ENCODE peak calls at places on chromosomes 3 and 15, in nine cellular contexts. One of them, this sample, is unnamed.

GRCh38 chr15:29773816-29774215 is 48.5 kb downstream of the TJP1 start:
- DNase-seq in NCI-H1417 treated with DMSO at 0.1 percent for 48 hours: no peak
- DNase-seq in NCI-H1694: no peak
- DNase-seq in upper lobe of left lung: no peak
- DNase-seq in NCI-H1105: no peak
- DNase-seq in fibroblast of lung: peak; percentile 62
- DNase-seq in GM13977: no peak
- DNase-seq in retinal pigment epithelial cell: no peak
- DNase-seq in Right ventricle myocardium superior: no peak
- DNase-seq in this sample: no peak

GRCh38 chr3:31979006-31979697 is 1.9 kb downstream of the OSBPL10 start:
- DNase-seq in NCI-H1417 treated with DMSO at 0.1 percent for 48 hours: no peak
- DNase-seq in NCI-H1694: no peak
- DNase-seq in upper lobe of left lung: no peak
- DNase-seq in NCI-H1105: no peak
- DNase-seq in fibroblast of lung: no peak
- DNase-seq in GM13977: peak; percentile 59
- DNase-seq in retinal pigment epithelial cell: no peak
- DNase-seq in Right ventricle myocardium superior: no peak
- DNase-seq in this sample: no peak

GRCh38 chr15:29097971-29098370 is 171.7 kb downstream of the NSMCE3 start:
- DNase-seq in NCI-H1417 treated with DMSO at 0.1 percent for 48 hours: no peak
- DNase-seq in NCI-H1694: no peak
- DNase-seq in upper lobe of left lung: no peak
- DNase-seq in NCI-H1105: no peak
- DNase-seq in fibroblast of lung: no peak
- DNase-seq in GM13977: no peak
- DNase-seq in retinal pigment epithelial cell: no peak
- DNase-seq in Right ventricle myocardium superior: no peak
- DNase-seq in this sample: no peak

GRCh38 chr3:16515885-16516420 is 2.5 kb upstream of the RFTN1 start:
- DNase-seq in NCI-H1417 treated with DMSO at 0.1 percent for 48 hours: no peak
- DNase-seq in NCI-H1694: no peak
- DNase-seq in upper lobe of left lung: no peak
- DNase-seq in NCI-H1105: no peak
- DNase-seq in fibroblast of lung: no peak
- DNase-seq in GM13977: peak; percentile 60
- DNase-seq in retinal pigment epithelial cell: no peak
- DNase-seq in Right ventricle myocardium superior: no peak
- DNase-seq in this sample: no peak

GRCh38 chr3:156184156-156184555 is 63.8 kb downstream of the KCNAB1 start:
- DNase-seq in NCI-H1417 treated with DMSO at 0.1 percent for 48 hours: no peak
- DNase-seq in NCI-H1694: no peak
- DNase-seq in upper lobe of left lung: no peak
- DNase-seq in NCI-H1105: no peak
- DNase-seq in fibroblast of lung: no peak
- DNase-seq in GM13977: no peak
- DNase-seq in retinal pigment epithelial cell: no peak
- DNase-seq in Right ventricle myocardium superior: no peak
- DNase-seq in this sample: no peak

GRCh38 chr3:169402667-169403360 is 260.7 kb downstream of the MECOM start:
- DNase-seq in NCI-H1417 treated with DMSO at 0.1 percent for 48 hours: no peak
- DNase-seq in NCI-H1694: no peak
- DNase-seq in upper lobe of left lung: no peak
- DNase-seq in NCI-H1105: no peak
- DNase-seq in fibroblast of lung: no peak
- DNase-seq in GM13977: no peak
- DNase-seq in retinal pigment epithelial cell: no peak
- DNase-seq in Right ventricle myocardium superior: no peak
- DNase-seq in this sample: no peak

GRCh38 chr15:73843787-73844186 is 29.6 kb upstream of the TBC1D21 start:
- DNase-seq in NCI-H1417 treated with DMSO at 0.1 percent for 48 hours: no peak
- DNase-seq in NCI-H1694: no peak
- DNase-seq in upper lobe of left lung: no peak
- DNase-seq in NCI-H1105: no peak
- DNase-seq in fibroblast of lung: no peak
- DNase-seq in GM13977: no peak
- DNase-seq in retinal pigment epithelial cell: no peak
- DNase-seq in Right ventricle myocardium superior: no peak
- DNase-seq in this sample: no peak

GRCh38 chr3:53084310-53085001 is 38.6 kb upstream of the SFMBT1 start:
- DNase-seq in NCI-H1417 treated with DMSO at 0.1 percent for 48 hours: no peak
- DNase-seq in NCI-H1694: peak; percentile 31
- DNase-seq in upper lobe of left lung: no peak
- DNase-seq in NCI-H1105: no peak
- DNase-seq in fibroblast of lung: peak; percentile 52
- DNase-seq in GM13977: no peak
- DNase-seq in retinal pigment epithelial cell: no peak
- DNase-seq in Right ventricle myocardium superior: peak; percentile 64
- DNase-seq in this sample: no peak

GRCh38 chr3:98553751-98554150 is 22.0 kb downstream of the GPR15 start:
- DNase-seq in NCI-H1417 treated with DMSO at 0.1 percent for 48 hours: no peak
- DNase-seq in NCI-H1694: no peak
- DNase-seq in upper lobe of left lung: no peak
- DNase-seq in NCI-H1105: no peak
- DNase-seq in fibroblast of lung: no peak
- DNase-seq in GM13977: no peak
- DNase-seq in retinal pigment epithelial cell: no peak
- DNase-seq in Right ventricle myocardium superior: no peak
- DNase-seq in this sample: no peak

GRCh38 chr15:70412717-70413266 is 315.1 kb upstream of the TLE3 start:
- DNase-seq in NCI-H1417 treated with DMSO at 0.1 percent for 48 hours: no peak
- DNase-seq in NCI-H1694: no peak
- DNase-seq in upper lobe of left lung: no peak
- DNase-seq in NCI-H1105: no peak
- DNase-seq in fibroblast of lung: no peak
- DNase-seq in GM13977: no peak
- DNase-seq in retinal pigment epithelial cell: no peak
- DNase-seq in Right ventricle myocardium superior: no peak
- DNase-seq in this sample: no peak

GRCh38 chr3:60599586-60599985 is 651.7 kb downstream of the FHIT start:
- DNase-seq in NCI-H1417 treated with DMSO at 0.1 percent for 48 hours: no peak
- DNase-seq in NCI-H1694: no peak
- DNase-seq in upper lobe of left lung: no peak
- DNase-seq in NCI-H1105: no peak
- DNase-seq in fibroblast of lung: no peak
- DNase-seq in GM13977: no peak
- DNase-seq in retinal pigment epithelial cell: no peak
- DNase-seq in Right ventricle myocardium superior: no peak
- DNase-seq in this sample: no peak

GRCh38 chr3:46369675-46370132 is 1.0 kb upstream of the CCR5 start:
- DNase-seq in NCI-H1417 treated with DMSO at 0.1 percent for 48 hours: no peak
- DNase-seq in NCI-H1694: no peak
- DNase-seq in upper lobe of left lung: no peak
- DNase-seq in NCI-H1105: no peak
- DNase-seq in fibroblast of lung: no peak
- DNase-seq in GM13977: peak; percentile 39
- DNase-seq in retinal pigment epithelial cell: no peak
- DNase-seq in Right ventricle myocardium superior: no peak
- DNase-seq in this sample: no peak

GRCh38 chr3:184774996-184775715 is 36.8 kb upstream of the VPS8 start:
- DNase-seq in NCI-H1417 treated with DMSO at 0.1 percent for 48 hours: no peak
- DNase-seq in NCI-H1694: no peak
- DNase-seq in upper lobe of left lung: no peak
- DNase-seq in NCI-H1105: no peak
- DNase-seq in fibroblast of lung: no peak
- DNase-seq in GM13977: no peak
- DNase-seq in retinal pigment epithelial cell: no peak
- DNase-seq in Right ventricle myocardium superior: no peak
- DNase-seq in this sample: no peak

GRCh38 chr3:161274691-161275298 is 53.7 kb downstream of the NMD3 start:
- DNase-seq in NCI-H1417 treated with DMSO at 0.1 percent for 48 hours: no peak
- DNase-seq in NCI-H1694: peak; percentile 36
- DNase-seq in upper lobe of left lung: no peak
- DNase-seq in NCI-H1105: peak; percentile 8
- DNase-seq in fibroblast of lung: peak; percentile 23
- DNase-seq in GM13977: peak; percentile 25
- DNase-seq in retinal pigment epithelial cell: no peak
- DNase-seq in Right ventricle myocardium superior: no peak
- DNase-seq in this sample: peak; percentile 63

GRCh38 chr3:14862661-14863230 is 44.0 kb downstream of the FGD5 start:
- DNase-seq in NCI-H1417 treated with DMSO at 0.1 percent for 48 hours: no peak
- DNase-seq in NCI-H1694: no peak
- DNase-seq in upper lobe of left lung: no peak
- DNase-seq in NCI-H1105: no peak
- DNase-seq in fibroblast of lung: no peak
- DNase-seq in GM13977: no peak
- DNase-seq in retinal pigment epithelial cell: no peak
- DNase-seq in Right ventricle myocardium superior: no peak
- DNase-seq in this sample: no peak

GRCh38 chr3:156388469-156389150 is 166.3 kb downstream of the SSR3 start:
- DNase-seq in NCI-H1417 treated with DMSO at 0.1 percent for 48 hours: no peak
- DNase-seq in NCI-H1694: peak; percentile 27
- DNase-seq in upper lobe of left lung: no peak
- DNase-seq in NCI-H1105: no peak
- DNase-seq in fibroblast of lung: peak; percentile 99
- DNase-seq in GM13977: no peak
- DNase-seq in retinal pigment epithelial cell: no peak
- DNase-seq in Right ventricle myocardium superior: no peak
- DNase-seq in this sample: peak; percentile 92

GRCh38 chr3:125374501-125374995 is 577 bp downstream of the ZNF148 start:
- DNase-seq in NCI-H1417 treated with DMSO at 0.1 percent for 48 hours: no peak
- DNase-seq in NCI-H1694: no peak
- DNase-seq in upper lobe of left lung: no peak
- DNase-seq in NCI-H1105: peak; percentile 32
- DNase-seq in fibroblast of lung: peak; percentile 60
- DNase-seq in GM13977: peak; percentile 67
- DNase-seq in retinal pigment epithelial cell: peak; percentile 19
- DNase-seq in Right ventricle myocardium superior: peak; percentile 57
- DNase-seq in this sample: peak; percentile 50

GRCh38 chr15:67199881-67200763 is 54.3 kb downstream of the AAGAB start:
- DNase-seq in NCI-H1417 treated with DMSO at 0.1 percent for 48 hours: no peak
- DNase-seq in NCI-H1694: no peak
- DNase-seq in upper lobe of left lung: no peak
- DNase-seq in NCI-H1105: no peak
- DNase-seq in fibroblast of lung: peak; percentile 80
- DNase-seq in GM13977: no peak
- DNase-seq in retinal pigment epithelial cell: no peak
- DNase-seq in Right ventricle myocardium superior: no peak
- DNase-seq in this sample: peak; percentile 95

GRCh38 chr3:188573286-188573928 is 419.4 kb downstream of the LPP start:
- DNase-seq in NCI-H1417 treated with DMSO at 0.1 percent for 48 hours: no peak
- DNase-seq in NCI-H1694: no peak
- DNase-seq in upper lobe of left lung: no peak
- DNase-seq in NCI-H1105: no peak
- DNase-seq in fibroblast of lung: no peak
- DNase-seq in GM13977: no peak
- DNase-seq in retinal pigment epithelial cell: no peak
- DNase-seq in Right ventricle myocardium superior: no peak
- DNase-seq in this sample: no peak

GRCh38 chr15:78775472-78775871 is 35.8 kb downstream of the ADAMTS7 start:
- DNase-seq in NCI-H1417 treated with DMSO at 0.1 percent for 48 hours: no peak
- DNase-seq in NCI-H1694: no peak
- DNase-seq in upper lobe of left lung: no peak
- DNase-seq in NCI-H1105: no peak
- DNase-seq in fibroblast of lung: no peak
- DNase-seq in GM13977: no peak
- DNase-seq in retinal pigment epithelial cell: no peak
- DNase-seq in Right ventricle myocardium superior: no peak
- DNase-seq in this sample: no peak

GRCh38 chr15:90211009-90211408 is 9.9 kb downstream of the SEMA4B start:
- DNase-seq in NCI-H1417 treated with DMSO at 0.1 percent for 48 hours: no peak
- DNase-seq in NCI-H1694: no peak
- DNase-seq in upper lobe of left lung: no peak
- DNase-seq in NCI-H1105: no peak
- DNase-seq in fibroblast of lung: no peak
- DNase-seq in GM13977: no peak
- DNase-seq in retinal pigment epithelial cell: no peak
- DNase-seq in Right ventricle myocardium superior: no peak
- DNase-seq in this sample: no peak

GRCh38 chr3:5122741-5123706 is 932 bp downstream of the ARL8B start:
- DNase-seq in NCI-H1417 treated with DMSO at 0.1 percent for 48 hours: no peak
- DNase-seq in NCI-H1694: no peak
- DNase-seq in upper lobe of left lung: no peak
- DNase-seq in NCI-H1105: no peak
- DNase-seq in fibroblast of lung: peak; percentile 78
- DNase-seq in GM13977: peak; percentile 38
- DNase-seq in retinal pigment epithelial cell: peak; percentile 59
- DNase-seq in Right ventricle myocardium superior: no peak
- DNase-seq in this sample: peak; percentile 60